ENCODE peak calls at places on chromosome 13, in nine cellular contexts. D is putamen, P is NCI-H1092, C is GM04504, B is GM19239, Y is SK-N-MC, W is mesendoderm, Z is midbrain, X is lung. T is an unnamed sample.

GRCh38 chr13:113815151-113816058 is 48.5 kb downstream of the GAS6 start:
- DNase-seq in Y (no peak), D (no peak), X (no peak), W (no peak), P (no peak), B (no peak), C (no peak), Z (no peak), T (no peak)

GRCh38 chr13:50129065-50129922 is 114.0 kb downstream of the KCNRG start:
- DNase-seq in P (no peak), Y (no peak), W (peak), B (no peak), C (no peak), Z (no peak), D (no peak), X (no peak), T (peak)

GRCh38 chr13:23470706-23471610 is 37.5 kb upstream of the SACS start:
- DNase-seq in C (no peak), Z (no peak), W (no peak), Y (no peak), X (no peak), D (peak), P (no peak), B (no peak), T (peak)

GRCh38 chr13:98346904-98347636 is 170.0 kb upstream of the RNF113B start:
- DNase-seq in Y (no peak), D (no peak), X (no peak), B (no peak), C (no peak), P (no peak), W (no peak), Z (no peak), T (no peak)

GRCh38 chr13:30403491-30403890 is 18.8 kb upstream of the UBE2L5 start:
- DNase-seq in C (no peak), B (no peak), W (no peak), X (no peak), Z (no peak), Y (no peak), P (no peak), D (no peak), T (no peak)

GRCh38 chr13:112643759-112644459 is 45.9 kb upstream of the ATP11A start:
- DNase-seq in D (no peak), C (no peak), P (peak), Z (no peak), W (no peak), B (no peak), X (peak), Y (no peak), T (no peak)

GRCh38 chr13:37701306-37701705 is 102.7 kb upstream of the POSTN start:
- DNase-seq in W (no peak), Y (no peak), Z (no peak), C (peak), B (no peak), X (no peak), D (no peak), P (no peak), T (no peak)

GRCh38 chr13:42524487-42525034 is 49.4 kb upstream of the TNFSF11 start:
- DNase-seq in Y (no peak), W (no peak), B (no peak), P (no peak), C (no peak), Z (no peak), X (no peak), D (no peak), T (no peak)

GRCh38 chr13:97695684-97696083 is 257.8 kb upstream of the IPO5 start:
- DNase-seq in C (no peak), P (no peak), X (no peak), Z (no peak), B (no peak), W (no peak), D (no peak), Y (no peak), T (no peak)

GRCh38 chr13:33207616-33207964 is 78.0 kb downstream of the STARD13 start:
- DNase-seq in W (no peak), P (no peak), X (no peak), Z (no peak), D (no peak), C (peak), B (no peak), Y (no peak), T (no peak)

GRCh38 chr13:20667857-20668256 is 35.6 kb upstream of the IL17D start:
- DNase-seq in X (no peak), B (no peak), Y (no peak), C (no peak), D (no peak), Z (no peak), P (no peak), W (no peak), T (no peak)

GRCh38 chr13:108769213-108770070 is 140.0 kb downstream of the MYO16 start:
- DNase-seq in P (no peak), W (peak), B (no peak), Z (no peak), C (no peak), X (no peak), Y (no peak), D (no peak), T (no peak)

GRCh38 chr13:39410089-39410901 is 192.7 kb downstream of the LHFPL6 start:
- DNase-seq in B (no peak), X (no peak), D (no peak), W (peak), Z (no peak), Y (peak), P (no peak), C (peak), T (no peak)

GRCh38 chr13:68304287-68304893 is 1074.3 kb upstream of the PCDH9 start:
- DNase-seq in D (no peak), Z (peak), X (no peak), C (no peak), Y (peak), P (peak), W (peak), B (peak), T (peak)

GRCh38 chr13:84097148-84097547 is 214.9 kb upstream of the SLITRK1 start:
- DNase-seq in Y (no peak), B (no peak), X (no peak), P (no peak), D (no peak), Z (no peak), W (no peak), C (no peak), T (no peak)

GRCh38 chr13:37686501-37686900 is 87.9 kb upstream of the POSTN start:
- DNase-seq in Z (no peak), X (no peak), B (no peak), C (no peak), W (no peak), D (peak), Y (no peak), P (no peak), T (no peak)

GRCh38 chr13:68047889-68048288 is 817.8 kb upstream of the PCDH9 start:
- DNase-seq in D (no peak), B (no peak), C (no peak), W (peak), P (no peak), Z (no peak), Y (no peak), X (no peak), T (peak)

GRCh38 chr13:110629735-110630134 is 14.4 kb downstream of the NAXD start:
- DNase-seq in B (no peak), C (no peak), P (no peak), X (no peak), W (no peak), Z (no peak), Y (no peak), D (no peak), T (no peak)

GRCh38 chr13:30880151-30880551 is 25.9 kb upstream of the MEDAG start:
- DNase-seq in D (no peak), C (no peak), Z (no peak), Y (no peak), P (no peak), B (no peak), X (no peak), W (no peak), T (no peak)

GRCh38 chr13:102441085-102441484 is 39.2 kb upstream of the FGF14 start:
- DNase-seq in C (no peak), Z (no peak), D (no peak), Y (no peak), W (no peak), P (no peak), X (no peak), B (no peak), T (no peak)

GRCh38 chr13:52809310-52809769 is 39.1 kb downstream of the PCDH8 start:
- DNase-seq in D (peak), X (peak), B (peak), Y (peak), Z (peak), P (peak), W (peak), C (peak), T (peak)

GRCh38 chr13:46113596-46113995 is 8.8 kb upstream of the CPB2 start:
- DNase-seq in C (no peak), Z (no peak), D (no peak), W (no peak), X (no peak), Y (no peak), B (no peak), P (no peak), T (no peak)